ENCODE peak calls at places on chromosomes 16 and 17, in five cellular contexts. B is mammary epithelial cell, I is IMR-90, X is PC-3, V is astrocyte. E is an unnamed sample.

GRCh38 chr17:68182940-68183551 is 64.8 kb upstream of the AMZ2 start:
- DNase-seq in V (no peak), B (peak; percentile 55), I (no peak), X (peak; percentile 73), E (no peak)

GRCh38 chr16:83953796-83954576 is 946 bp downstream of the OSGIN1 start:
- DNase-seq in B (peak; percentile 49), I (peak; percentile 32), V (peak; percentile 18), X (peak; percentile 58), E (peak; percentile 63)

GRCh38 chr16:65782537-65783290 is 583.8 kb upstream of the CDH5 start:
- DNase-seq in X (peak; percentile 48), V (peak; percentile 93), B (peak; percentile 68), I (peak; percentile 55), E (peak; percentile 90)

GRCh38 chr16:73568769-73569168 is 520.8 kb upstream of the ZFHX3 start:
- DNase-seq in V (no peak), B (no peak), I (no peak), X (no peak), E (no peak)

GRCh38 chr16:58306327-58306726 is 11.5 kb upstream of the PRSS54 start:
- DNase-seq in X (peak; percentile 11), V (peak; percentile 6), I (peak; percentile 24), B (peak; percentile 21), E (peak; percentile 38)

GRCh38 chr17:44086364-44087311 is 16.1 kb downstream of the G6PC3 start:
- DNase-seq in B (peak; percentile 88), X (peak; percentile 92), I (peak; percentile 98), V (peak; percentile 88), E (peak; percentile 99)

GRCh38 chr16:50099957-50100648 is 34.3 kb downstream of the HEATR3 start:
- DNase-seq in I (no peak), X (no peak), B (peak; percentile 60), V (no peak), E (no peak)

GRCh38 chr17:48747445-48748363 is 19.2 kb upstream of the HOXB13 start:
- DNase-seq in V (no peak), X (peak; percentile 71), I (no peak), B (no peak), E (no peak)

GRCh38 chr16:89495121-89495520 is 4.8 kb upstream of the ANKRD11 start:
- DNase-seq in I (peak; percentile 80), X (peak; percentile 10), B (no peak), V (peak; percentile 74), E (peak; percentile 80)

GRCh38 chr17:17305282-17305801 is 2.2 kb downstream of the NT5M start:
- DNase-seq in B (no peak), V (no peak), I (no peak), X (no peak), E (no peak)

GRCh38 chr17:17303847-17304490 is 796 bp downstream of the NT5M start:
- DNase-seq in X (no peak), B (no peak), I (no peak), V (no peak), E (no peak)

GRCh38 chr17:17300624-17301568 is 2.3 kb upstream of the NT5M start:
- DNase-seq in X (no peak), B (peak; percentile 26), I (peak; percentile 51), V (peak; percentile 33), E (peak; percentile 79)

GRCh38 chr17:17304521-17304985 is 1.4 kb downstream of the NT5M start:
- DNase-seq in V (no peak), B (no peak), I (no peak), X (no peak), E (no peak)

DNA sequence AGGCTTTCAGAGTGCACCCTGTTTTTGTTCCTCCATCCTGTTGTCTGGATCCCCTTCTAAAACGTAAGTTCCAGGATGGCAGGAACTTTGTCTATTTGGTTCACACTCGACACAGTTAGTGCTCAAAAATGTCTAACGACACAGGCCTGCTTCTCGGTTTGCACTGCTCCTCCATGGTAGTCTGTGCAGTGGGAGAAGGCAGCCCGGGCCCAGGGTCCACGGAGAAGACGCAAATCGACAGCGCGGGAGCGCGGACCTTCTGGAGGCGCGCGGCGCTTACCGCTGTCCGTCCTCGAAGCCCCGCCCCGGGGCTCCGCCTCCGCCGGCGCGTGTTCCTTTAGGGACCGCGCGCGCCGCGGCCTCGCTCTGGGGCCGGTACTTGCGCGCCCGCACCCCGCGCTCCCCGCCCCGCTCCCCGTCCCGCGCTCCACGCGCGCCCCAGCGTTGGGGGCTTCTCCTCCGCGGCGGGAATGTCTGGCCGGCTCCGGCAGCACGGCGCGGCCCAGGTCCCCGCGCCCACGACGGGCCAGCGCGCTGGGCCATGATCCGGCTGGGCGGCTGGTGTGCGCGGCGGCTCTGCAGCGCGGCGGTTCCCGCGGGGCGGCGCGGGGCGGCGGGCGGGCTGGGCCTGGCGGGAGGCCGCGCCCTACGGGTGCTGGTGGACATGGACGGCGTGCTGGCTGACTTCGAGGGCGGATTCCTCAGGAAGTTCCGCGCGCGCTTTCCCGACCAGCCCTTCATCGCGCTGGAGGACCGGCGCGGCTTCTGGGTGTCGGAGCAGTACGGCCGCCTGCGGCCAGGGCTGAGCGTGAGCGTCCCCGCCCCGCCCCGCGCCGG is at the start of gene NT5M:
- DNase-seq in I (peak; percentile 58), X (peak; percentile 93), V (peak; percentile 46), B (peak; percentile 59), E (peak; percentile 92)
- H3K9ac ChIP-seq in I (peak within 1 kb of the TSS; percentile 83), X (peak within 1 kb of the TSS; percentile 81), V (peak within 1 kb of the TSS; percentile 60), B (peak within 1 kb of the TSS; percentile 6), E (peak within 1 kb of the TSS; percentile 74)

DNA sequence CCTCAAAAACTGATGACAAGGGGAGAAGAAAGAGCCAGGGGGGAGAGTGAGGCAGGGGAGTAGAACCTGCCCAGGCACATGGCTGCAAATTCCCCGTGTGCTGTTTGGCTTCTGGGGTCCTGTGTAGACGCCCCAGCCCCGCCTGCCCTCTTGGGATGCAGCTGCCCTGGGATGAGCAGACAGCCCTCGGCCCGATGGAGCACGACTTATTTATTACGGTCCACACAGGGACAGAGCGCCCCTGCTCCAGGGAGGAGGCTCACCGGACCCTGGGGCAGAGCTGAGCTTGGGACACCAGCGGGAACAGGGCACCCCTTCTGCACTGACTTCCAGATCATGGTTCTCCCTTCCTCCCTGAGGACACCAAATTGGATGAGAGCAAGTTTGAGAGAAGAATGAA is 9.1 kb downstream of the LDHD start:
- DNase-seq in V (no peak), I (no peak), B (no peak), X (no peak), E (no peak)
- H3K9ac ChIP-seq in V (no peak overlapping the region), I (no peak overlapping the region), B (no peak overlapping the region), X (peak overlapping the region; percentile 65), E (no peak overlapping the region)

GRCh38 chr16:2025878-2026460 is 733 bp upstream of the NHERF2 start:
- DNase-seq in I (no peak), X (no peak), V (no peak), B (no peak), E (no peak)

GRCh38 chr16:2028620-2029220 is 2.0 kb downstream of the NHERF2 start:
- DNase-seq in X (no peak), I (no peak), V (no peak), B (no peak), E (no peak)

GRCh38 chr16:2028146-2028545 is 1.4 kb downstream of the NHERF2 start:
- DNase-seq in B (no peak), I (no peak), X (no peak), V (no peak), E (no peak)

GRCh38 chr16:2026461-2027023 is at the start of gene NHERF2:
- DNase-seq in V (no peak), B (no peak), X (peak; percentile 37), I (no peak), E (peak; percentile 53)

DNA sequence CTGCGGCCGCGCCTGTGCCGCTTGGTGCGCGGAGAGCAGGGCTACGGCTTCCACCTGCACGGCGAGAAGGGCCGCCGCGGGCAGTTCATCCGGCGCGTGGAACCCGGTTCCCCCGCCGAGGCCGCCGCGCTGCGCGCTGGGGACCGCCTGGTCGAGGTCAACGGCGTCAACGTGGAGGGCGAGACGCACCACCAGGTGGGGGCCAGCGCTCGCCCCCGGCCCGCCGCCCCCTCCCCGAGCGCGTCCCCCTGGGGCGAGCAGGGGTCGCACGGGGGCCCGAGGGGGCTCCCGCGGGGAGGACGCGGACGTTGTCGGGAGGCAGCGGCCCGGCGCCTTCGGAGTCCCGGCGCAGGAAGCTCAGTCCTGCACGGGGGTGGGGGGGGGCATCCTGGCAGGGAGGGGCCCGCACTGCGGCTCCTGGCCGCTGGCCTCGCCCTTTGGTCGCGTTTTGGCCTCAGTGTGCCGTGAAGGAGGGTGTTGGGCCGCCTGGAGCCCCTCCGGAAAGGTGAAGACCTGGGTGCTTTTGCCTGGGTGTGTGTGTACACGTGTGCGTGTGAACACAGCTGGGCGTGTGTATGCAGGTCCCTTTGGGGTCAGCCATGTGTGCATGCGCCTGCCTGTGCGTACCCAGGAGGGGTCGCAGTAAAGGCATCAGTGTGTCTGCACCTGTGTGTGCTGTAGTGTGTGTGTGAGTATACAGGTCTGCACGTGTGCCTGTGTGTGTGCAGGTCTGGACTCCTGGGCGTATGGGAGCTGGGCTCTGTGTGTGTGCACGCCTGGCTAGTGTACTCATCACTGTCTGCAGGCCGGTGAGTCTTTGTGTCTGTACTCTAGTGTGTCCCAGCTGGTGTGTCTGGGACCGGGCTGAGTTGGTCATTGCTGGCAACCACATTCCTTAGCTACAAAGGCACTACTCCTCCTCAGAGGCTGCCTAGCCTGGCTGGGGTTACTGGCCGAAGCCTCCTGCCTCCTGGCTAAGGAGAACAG is 615 bp downstream of the NHERF2 start:
- DNase-seq in V (peak; percentile 34), X (peak; percentile 43), B (no peak), I (peak; percentile 59), E (peak; percentile 72)
- H3K9ac ChIP-seq in V (peak overlapping the region; percentile 65), X (peak overlapping the region; percentile 77), B (no peak overlapping the region), I (peak overlapping the region; percentile 80), E (peak overlapping the region; percentile 46)

GRCh38 chr17:28327031-28327607 is 8.1 kb downstream of the TMEM97 start:
- DNase-seq in I (peak; percentile 52), X (peak; percentile 66), B (peak; percentile 41), V (no peak), E (peak; percentile 24)

GRCh38 chr17:28327709-28328108 is 7.6 kb downstream of the IFT20 start:
- DNase-seq in X (peak; percentile 36), I (peak; percentile 37), B (no peak), V (no peak), E (peak; percentile 34)

GRCh38 chr17:28325221-28325620 is 6.2 kb downstream of the TMEM97 start:
- DNase-seq in X (no peak), V (no peak), B (no peak), I (no peak), E (no peak)

GRCh38 chr17:28324776-28325175 is 5.8 kb downstream of the TMEM97 start:
- DNase-seq in V (no peak), X (no peak), B (no peak), I (no peak), E (no peak)

DNA sequence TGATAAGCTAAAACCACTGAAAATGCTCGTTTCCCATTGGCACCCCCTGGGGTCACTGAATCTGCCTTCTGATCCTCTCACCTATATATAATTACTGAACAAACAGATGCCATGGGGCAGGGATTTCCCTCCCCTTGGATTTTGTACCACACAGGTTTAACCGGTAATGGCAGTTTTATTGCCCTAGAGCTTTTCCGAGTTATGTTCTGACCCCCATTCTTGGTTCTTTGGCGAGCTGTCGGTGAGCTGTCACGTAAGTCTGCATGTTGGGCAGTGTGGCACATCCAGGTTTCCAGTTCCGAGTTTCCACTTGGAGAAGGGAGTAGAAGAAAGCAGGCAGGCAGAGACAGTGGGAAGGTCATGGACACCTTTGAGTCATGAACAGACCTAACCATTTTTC is 7.1 kb downstream of the TMEM97 start:
- DNase-seq in I (no peak), B (no peak), V (no peak), X (peak; percentile 90), E (no peak)
- H3K9ac ChIP-seq in I (no peak overlapping the region), B (no peak overlapping the region), V (no peak overlapping the region), X (peak overlapping the region; percentile 60), E (no peak overlapping the region)